ENCODE peak calls at places on chromosomes 4 and X, in four cellular contexts. E is PC-3, Y is mesendoderm, V is mammary epithelial cell. X is an unnamed sample. For H3K79me2, the result is how much of the 10 kb centered on the place peaks cover.

GRCh38 chr4:153451931-153452660 is 14.1 kb upstream of the TMEM131L start:
- DNase-seq in V (no peak), E (no peak), Y (peak), X (no peak)

GRCh38 chrX:39953879-39954278 is 143.9 kb downstream of the BCOR start:
- DNase-seq in Y (no peak), E (peak), V (peak), X (peak)

GRCh38 chrX:101602077-101602476 is 15.7 kb downstream of the ARMCX6 start:
- DNase-seq in Y (no peak), E (no peak), V (no peak), X (peak)

GRCh38 chr4:3838437-3839380 is 72.5 kb downstream of the ADRA2C start:
- DNase-seq in V (no peak), E (no peak), Y (no peak), X (no peak)

GRCh38 chr4:74632634-74633033 is 161.7 kb downstream of the BTC start:
- DNase-seq in E (peak), Y (no peak), V (peak), X (peak)

GRCh38 chr4:105399535-105400161 is 74.2 kb downstream of the PPA2 start:
- DNase-seq in V (peak), Y (no peak), E (peak), X (peak)

GRCh38 chr4:139077567-139078355 is 62.2 kb downstream of the NOCT start:
- DNase-seq in Y (no peak), E (no peak), V (no peak), X (no peak)

GRCh38 chrX:150587585-150588503 is 19.4 kb downstream of the MTM1 start:
- DNase-seq in Y (no peak), V (no peak), E (peak), X (peak)

GRCh38 chr4:42277291-42277690 is 120.0 kb upstream of the SHISA3 start:
- DNase-seq in V (no peak), Y (no peak), E (peak), X (no peak)

GRCh38 chr4:39494354-39494753 is 32.9 kb downstream of the UGDH start:
- DNase-seq in E (no peak), Y (no peak), V (no peak), X (no peak)

GRCh38 chrX:10582945-10583344 is 37.4 kb downstream of the MID1 start:
- DNase-seq in E (peak), V (no peak), Y (no peak), X (peak)

GRCh38 chr4:96504386-96504785 is 664.5 kb downstream of the PDHA2 start:
- DNase-seq in V (no peak), E (no peak), Y (no peak), X (no peak)

GRCh38 chrX:11591712-11592351 is 73.9 kb downstream of the ARHGAP6 start:
- DNase-seq in Y (no peak), E (no peak), V (no peak), X (no peak)

GRCh38 chrX:25020391-25021131 is 4.8 kb upstream of the ARX start:
- DNase-seq in V (no peak), E (no peak), Y (peak), X (no peak)

GRCh38 chr4:94399277-94399676 is 52.5 kb upstream of the PDLIM5 start:
- DNase-seq in E (no peak), Y (no peak), V (no peak), X (no peak)

GRCh38 chr4:189773909-189774308 is 166.8 kb upstream of the FRG1 start:
- DNase-seq in V (peak), E (peak), Y (peak), X (peak)

GRCh38 chrX:11787564-11787963 is 29.5 kb downstream of the MSL3 start:
- DNase-seq in V (no peak), E (peak), Y (peak), X (peak)

GRCh38 chrX:134891652-134892051 is 99.1 kb upstream of the SMIM10 start:
- DNase-seq in V (no peak), E (no peak), Y (no peak), X (no peak)

GRCh38 chrX:153643431-153644351 is 3.3 kb upstream of the DUSP9 start:
- DNase-seq in V (no peak), Y (no peak), E (peak), X (no peak)

GRCh38 chr4:13888112-13888511 is 260.6 kb upstream of the BOD1L1 start:
- DNase-seq in Y (peak), V (peak), E (peak), X (peak)

GRCh38 chr4:68366600-68366999 is 16.7 kb upstream of the YTHDC1 start:
- DNase-seq in V (no peak), Y (no peak), E (no peak), X (peak)

GRCh38 chr4:21726255-21726815 is 222.2 kb downstream of the KCNIP4 start:
- DNase-seq in Y (peak), V (no peak), E (no peak), X (peak)

GRCh38 chr4:2256156-2256731 is 5.7 kb downstream of the MXD4 start:
- DNase-seq in E (no peak), Y (no peak), V (no peak), X (no peak)
- H3K9ac ChIP-seq in E (no peak), Y (no peak), V (no peak), X (no peak)

GRCh38 chr4:101283436-101283835 is 63.9 kb downstream of the PPP3CA start:
- DNase-seq in Y (no peak), V (no peak), E (no peak), X (no peak)
- H3K27ac ChIP-seq in Y (no peak), V (no peak), E (no peak), X (no peak)

GRCh38 chr4:124686279-124686678 is 26.3 kb downstream of the ANKRD50 start:
- DNase-seq in V (no peak), E (no peak), Y (peak), X (no peak)
- H3K79me2 ChIP-seq in V (half or more), E (half or more), Y (under half), X (under half)

DNA sequence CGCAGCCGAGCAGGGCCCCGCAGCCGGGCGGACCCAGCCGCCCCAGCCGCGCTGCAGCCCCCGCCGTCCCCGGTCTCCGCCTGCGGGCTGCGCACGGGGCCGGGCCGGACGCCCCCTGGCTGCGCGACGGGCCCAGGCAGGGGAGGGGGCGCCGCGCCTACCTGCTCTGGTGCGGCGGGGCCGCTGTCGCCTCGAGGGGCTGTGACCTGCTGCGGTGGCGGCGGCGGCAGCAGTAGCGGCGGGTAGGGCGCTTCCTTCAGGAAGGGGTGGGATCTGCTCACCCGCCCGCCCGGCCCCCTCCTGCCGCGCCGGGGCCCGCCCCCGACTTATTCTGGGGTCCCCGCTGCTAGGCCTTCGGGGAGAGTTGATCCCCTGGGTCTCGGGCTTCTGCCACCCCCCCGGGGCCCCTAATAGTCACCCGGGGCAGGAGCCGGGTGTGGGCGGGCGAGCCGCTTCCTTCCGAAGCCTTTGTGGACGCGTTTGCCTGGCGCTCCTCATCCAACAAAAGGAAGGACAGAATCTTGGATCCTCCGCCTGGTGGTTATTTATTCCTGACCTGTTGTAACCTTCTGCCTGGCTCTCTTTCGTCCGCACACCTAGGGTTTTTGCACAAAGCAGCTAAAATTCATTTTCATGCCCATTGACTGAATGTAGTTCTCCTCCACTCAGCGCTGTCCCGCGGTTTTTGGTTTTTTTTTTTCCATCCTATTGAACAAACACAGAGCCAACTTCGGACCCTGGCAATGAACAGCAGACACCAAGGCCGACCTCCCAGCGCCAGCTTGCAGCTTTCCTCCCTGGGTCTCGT is at the start of gene TMEM150C:
- DNase-seq in E (peak), V (no peak), Y (peak), X (peak)
- H3K9ac ChIP-seq in E (no peak), V (no peak), Y (peak), X (no peak)

GRCh38 chrX:30661228-30661627 is 8.0 kb downstream of the GK start:
- DNase-seq in V (no peak), E (no peak), Y (no peak), X (no peak)

GRCh38 chrX:30663317-30663716 is 10.1 kb downstream of the GK start:
- DNase-seq in V (no peak), Y (no peak), E (no peak), X (no peak)

GRCh38 chrX:30668581-30668980 is 15.4 kb downstream of the GK start:
- DNase-seq in V (no peak), Y (no peak), E (no peak), X (no peak)

GRCh38 chrX:30665471-30665870 is 12.2 kb downstream of the GK start:
- DNase-seq in E (no peak), Y (no peak), V (no peak), X (no peak)

GRCh38 chrX:30666094-30666493 is 12.9 kb downstream of the GK start:
- DNase-seq in V (no peak), Y (no peak), E (no peak), X (no peak)
- H3K27ac ChIP-seq in V (no peak), Y (no peak), E (no peak), X (no peak)

DNA sequence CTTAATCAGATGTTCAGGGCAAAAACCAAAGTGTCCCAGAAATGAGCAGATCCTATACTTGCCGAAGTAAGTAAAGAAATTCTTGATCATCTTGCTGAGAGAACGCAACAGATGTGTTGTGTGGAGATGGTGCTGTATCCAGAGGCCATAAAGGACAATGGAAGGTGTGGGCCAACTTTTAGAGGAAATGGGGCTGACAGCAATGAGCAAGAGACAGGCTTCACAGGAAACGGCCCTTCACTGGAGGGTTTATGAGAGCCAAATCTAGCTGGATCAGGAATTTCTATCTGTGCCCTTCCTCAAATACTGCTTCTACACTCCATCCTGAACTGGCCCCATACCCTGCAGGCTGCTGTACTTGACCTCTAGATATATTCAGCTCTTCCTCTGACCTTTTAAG is 583.9 kb upstream of the DIPK2B start:
- DNase-seq in E (no peak), V (no peak), Y (no peak), X (no peak)
- H3K79me2 ChIP-seq in E (half or more), V (half or more), Y (under half), X (half or more)